ENCODE peak calls at places on chromosomes 7 and 10, in four cellular contexts. Y is ovary, M is uterus, N is esophagus muscularis mucosa. I is an unnamed sample. For H3K4me1, the result is how much of the 10 kb centered on the place peaks cover.

GRCh38 chr7:16466087-16466472 is 542 bp upstream of the SOSTDC1 start:
- DNase-seq in M (no peak), N (no peak), Y (no peak), I (no peak)

GRCh38 chr7:114243646-114244045 is 171.0 kb upstream of the FOXP2 start:
- DNase-seq in Y (no peak), M (no peak), N (no peak), I (no peak)

GRCh38 chr7:44748948-44749731 is 493 bp downstream of the ZMIZ2 start:
- DNase-seq in N (no peak), Y (no peak), M (no peak), I (no peak)

GRCh38 chr7:14420768-14421167 is 431.3 kb upstream of the ETV1 start:
- DNase-seq in M (no peak), N (no peak), Y (no peak), I (no peak)

GRCh38 chr7:99379043-99379577 is 4.6 kb downstream of the ARPC1B start:
- DNase-seq in M (peak), Y (peak), N (peak), I (peak)

GRCh38 chr10:15168296-15168780 is at the start of gene NMT2:
- DNase-seq in Y (no peak), N (no peak), M (no peak), I (peak)

GRCh38 chr10:62726142-62726541 is 78.4 kb upstream of the ADO start:
- DNase-seq in M (no peak), Y (no peak), N (no peak), I (no peak)

GRCh38 chr10:52568309-52568708 is 204.3 kb downstream of the MBL2 start:
- DNase-seq in N (no peak), Y (no peak), M (no peak), I (no peak)

GRCh38 chr7:82443801-82444219 is 233 bp upstream of the CACNA2D1 start:
- DNase-seq in Y (peak), M (peak), N (peak), I (peak)

GRCh38 chr7:151722533-151722932 is 154.4 kb downstream of the PRKAG2 start:
- DNase-seq in Y (no peak), N (no peak), M (no peak), I (no peak)

GRCh38 chr10:63915240-63915639 is 394.0 kb downstream of the REEP3 start:
- DNase-seq in M (no peak), N (no peak), Y (no peak), I (no peak)

GRCh38 chr7:134777908-134778580 is 1.4 kb upstream of the CALD1 start:
- DNase-seq in Y (no peak), M (peak), N (peak), I (no peak)

GRCh38 chr10:93077860-93078337 is 4.2 kb downstream of the CYP26A1 start:
- DNase-seq in N (peak), Y (no peak), M (no peak), I (no peak)

GRCh38 chr7:97006951-97007861 is 1.9 kb downstream of the DLX6 start:
- DNase-seq in Y (no peak), M (no peak), N (peak), I (no peak)
- H3K4me1 ChIP-seq in Y (under half), M (under half), N (under half), I (under half)

DNA sequence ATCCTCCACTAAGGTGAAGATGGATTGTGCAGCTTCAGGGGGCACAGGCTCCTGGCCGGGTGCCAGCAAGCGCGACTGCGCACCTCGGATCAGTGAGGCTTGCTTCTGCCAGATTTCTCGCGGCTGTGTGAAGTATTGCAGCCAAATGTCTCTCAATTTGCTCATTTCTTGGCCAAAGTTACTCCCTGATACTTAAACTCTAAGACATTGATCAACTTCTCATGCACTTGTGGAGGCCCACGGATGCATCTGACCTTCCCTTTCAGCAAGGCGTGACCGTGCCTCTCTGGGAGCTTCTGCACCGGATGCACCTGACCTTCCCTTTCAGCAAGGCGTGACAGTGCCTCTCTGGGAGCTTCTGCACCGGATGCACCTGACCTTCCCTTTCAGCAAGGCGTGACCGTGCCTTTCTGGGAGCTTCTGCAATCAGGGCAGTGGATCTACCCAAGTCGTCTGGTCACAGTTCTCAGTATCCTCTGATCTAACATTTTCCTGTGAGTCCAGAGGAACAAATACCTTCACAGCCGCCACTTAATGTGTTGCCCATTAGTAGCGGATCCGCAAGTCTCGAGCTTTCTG is 248.3 kb downstream of the ADARB2 start:
- DNase-seq in M (no peak), Y (no peak), N (no peak), I (no peak)
- TF ChIP-seq POLR2A in M (no peak), Y (no peak), N (no peak), I (no peak)

DNA sequence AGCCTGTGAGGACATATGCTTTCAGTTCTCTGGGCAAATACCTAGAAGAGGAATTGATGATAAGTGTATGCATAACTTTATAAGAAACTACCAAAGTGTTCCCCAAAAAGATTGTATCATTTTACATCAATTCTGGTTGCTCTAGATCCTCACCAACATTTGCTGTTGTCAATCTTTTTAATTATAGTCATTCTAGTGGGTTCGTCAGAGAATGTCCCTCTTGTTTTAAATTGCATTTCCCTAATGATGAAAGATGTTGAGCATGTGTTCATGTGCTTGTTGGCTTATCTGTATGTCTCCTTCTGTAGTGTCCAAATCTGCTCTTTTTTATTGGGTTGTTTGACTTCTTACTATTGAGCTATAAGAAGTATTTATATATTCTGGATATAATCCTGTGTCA is 55.5 kb upstream of the HECTD2 start:
- DNase-seq in Y (no peak), N (no peak), M (no peak), I (no peak)
- H3K27ac ChIP-seq in Y (no peak), N (no peak), M (no peak), I (no peak)

DNA sequence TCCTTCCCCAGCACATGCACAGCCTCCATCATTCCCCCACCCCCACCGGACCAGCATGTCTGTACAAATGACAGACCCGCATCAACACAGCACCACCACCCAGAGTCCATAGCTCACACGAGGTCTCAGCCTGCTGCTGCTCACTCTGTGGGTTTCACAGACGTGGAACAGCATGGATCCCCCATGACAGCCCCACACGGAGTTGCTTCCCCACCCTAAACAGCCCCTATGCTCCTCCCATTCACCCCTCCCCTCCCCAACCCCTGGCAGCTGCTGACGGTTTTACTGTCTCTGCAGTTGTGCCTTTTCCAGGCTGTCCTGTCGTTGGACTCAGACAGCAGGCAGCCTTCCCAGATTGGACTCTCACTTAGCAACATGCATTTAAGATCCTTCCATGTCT is 167.6 kb downstream of the DIP2C start:
- DNase-seq in N (no peak), M (no peak), Y (peak), I (no peak)
- H3K4me1 ChIP-seq in N (half or more), M (under half), Y (under half), I (under half)

DNA sequence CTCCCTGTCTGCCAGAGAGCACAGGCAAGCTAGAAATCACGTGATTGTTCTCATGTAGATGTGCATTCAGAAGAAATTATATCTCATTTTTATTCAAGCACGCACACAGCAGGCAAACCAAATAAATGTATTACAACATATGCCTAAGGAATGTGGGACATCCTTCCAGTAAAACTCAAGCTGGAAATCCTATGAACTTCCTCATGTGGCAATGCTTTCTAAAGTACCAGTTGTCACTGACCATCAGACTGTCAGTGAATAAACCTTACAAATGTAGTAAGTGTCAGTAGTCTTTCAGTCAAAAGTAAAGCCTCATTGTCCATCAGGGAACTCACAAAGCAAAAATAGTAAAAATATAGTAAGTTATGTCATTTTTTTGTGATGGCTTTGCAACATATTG is 350.1 kb upstream of the POM121L12 start:
- DNase-seq in M (no peak), N (no peak), Y (no peak), I (no peak)
- TF ChIP-seq POLR2A in M (no peak), N (no peak), Y (no peak), I (no peak)

DNA sequence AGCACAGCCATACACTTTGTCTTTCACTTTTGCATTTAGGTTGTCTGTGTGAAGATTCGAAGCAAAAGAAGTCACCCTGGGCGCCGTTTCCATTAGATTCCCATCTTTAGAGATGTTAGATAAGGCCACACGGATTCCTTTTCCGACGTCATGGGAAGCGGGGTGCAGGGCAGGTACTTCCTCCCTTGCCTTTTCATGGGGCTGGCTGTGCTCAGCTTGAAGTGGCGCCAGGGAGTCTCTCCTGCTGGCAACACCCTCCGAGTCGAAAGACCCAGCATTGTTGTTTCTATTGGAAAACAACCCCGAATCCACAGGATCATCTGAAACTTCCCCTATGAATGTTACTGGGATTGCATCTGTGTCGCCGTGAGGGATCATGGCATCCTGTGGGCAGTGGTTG is 246.4 kb upstream of the GRB10 start:
- DNase-seq in N (no peak), M (no peak), Y (no peak), I (no peak)
- H3K27ac ChIP-seq in N (no peak), M (no peak), Y (no peak), I (no peak)

DNA sequence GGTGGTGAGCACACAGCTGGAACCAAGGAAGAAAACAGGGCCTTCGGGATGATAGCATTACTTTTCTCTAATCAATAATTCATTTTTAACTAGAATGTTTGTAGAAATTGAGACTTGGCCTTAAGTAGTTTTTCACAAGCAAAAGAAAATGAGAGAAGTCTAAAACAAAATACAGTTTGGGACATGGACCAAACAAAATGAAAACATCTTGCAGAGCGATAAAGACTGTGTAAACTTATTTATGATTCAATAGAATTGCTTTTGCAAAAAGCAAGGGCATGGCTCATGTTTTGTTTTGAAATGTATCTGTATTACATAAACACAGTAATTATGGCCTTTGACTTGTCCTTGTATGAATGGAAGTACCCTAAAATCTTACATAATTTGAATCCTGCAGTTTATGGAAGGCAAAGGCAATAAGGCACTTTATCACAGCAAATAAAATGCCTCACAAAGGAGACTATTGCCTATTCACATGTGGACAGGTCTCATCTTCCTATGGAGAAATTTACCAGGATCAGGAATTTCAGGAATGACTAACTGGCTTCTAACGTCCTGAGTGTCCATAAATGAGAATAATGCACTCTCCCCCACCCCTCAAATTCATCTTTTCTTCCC is 295.2 kb downstream of the PTEN start:
- DNase-seq in Y (no peak), N (no peak), M (no peak), I (no peak)
- H3K4me1 ChIP-seq in Y (under half), N (under half), M (under half), I (under half)

I was measured in thyroid gland.